ENCODE peak calls at places on chromosomes 6 and 20, in four cellular contexts. O is cardiac fibroblast, H is A549, R is tibial artery. J is an unnamed sample.

GRCh38 chr20:25085756-25086495 is 4.0 kb upstream of the VSX1 start:
- DNase-seq in R (no peak), H (no peak), O (no peak), J (no peak)

GRCh38 chr6:153511896-153512496 is 380.9 kb upstream of the RGS17 start:
- DNase-seq in O (peak), H (peak), R (no peak), J (peak)

GRCh38 chr6:32867559-32868256 is 13.7 kb downstream of the PSMB9 start:
- DNase-seq in H (no peak), O (no peak), R (no peak), J (no peak)

GRCh38 chr6:37827603-37828265 is 8.2 kb downstream of the ZFAND3 start:
- DNase-seq in H (no peak), R (no peak), O (no peak), J (no peak)

GRCh38 chr6:137749595-137750215 is 117.4 kb upstream of the TNFAIP3 start:
- DNase-seq in R (no peak), H (no peak), O (peak), J (no peak)

GRCh38 chr6:11368760-11369159 is 136.3 kb upstream of the NEDD9 start:
- DNase-seq in H (no peak), O (peak), R (no peak), J (no peak)

GRCh38 chr20:19523191-19523590 is 234.9 kb upstream of the RIN2 start:
- DNase-seq in O (no peak), R (no peak), H (no peak), J (no peak)

GRCh38 chr20:13200767-13201500 is 20.1 kb upstream of the ISM1 start:
- DNase-seq in H (no peak), R (no peak), O (no peak), J (no peak)

GRCh38 chr20:59017493-59018231 is 1.6 kb upstream of the TUBB1 start:
- DNase-seq in O (no peak), R (no peak), H (no peak), J (no peak)

GRCh38 chr20:58048096-58048702 is 180.3 kb downstream of the ANKRD60 start:
- DNase-seq in O (peak), R (no peak), H (peak), J (peak)

GRCh38 chr6:140043357-140043756 is 668.9 kb upstream of the CITED2 start:
- DNase-seq in R (no peak), O (peak), H (peak), J (peak)

GRCh38 chr20:25000268-25000801 is 7.8 kb upstream of the APMAP start:
- DNase-seq in O (peak), R (peak), H (peak), J (no peak)

GRCh38 chr20:55415567-55416142 is 589.7 kb downstream of the CBLN4 start:
- DNase-seq in R (no peak), O (peak), H (peak), J (no peak)

DNA sequence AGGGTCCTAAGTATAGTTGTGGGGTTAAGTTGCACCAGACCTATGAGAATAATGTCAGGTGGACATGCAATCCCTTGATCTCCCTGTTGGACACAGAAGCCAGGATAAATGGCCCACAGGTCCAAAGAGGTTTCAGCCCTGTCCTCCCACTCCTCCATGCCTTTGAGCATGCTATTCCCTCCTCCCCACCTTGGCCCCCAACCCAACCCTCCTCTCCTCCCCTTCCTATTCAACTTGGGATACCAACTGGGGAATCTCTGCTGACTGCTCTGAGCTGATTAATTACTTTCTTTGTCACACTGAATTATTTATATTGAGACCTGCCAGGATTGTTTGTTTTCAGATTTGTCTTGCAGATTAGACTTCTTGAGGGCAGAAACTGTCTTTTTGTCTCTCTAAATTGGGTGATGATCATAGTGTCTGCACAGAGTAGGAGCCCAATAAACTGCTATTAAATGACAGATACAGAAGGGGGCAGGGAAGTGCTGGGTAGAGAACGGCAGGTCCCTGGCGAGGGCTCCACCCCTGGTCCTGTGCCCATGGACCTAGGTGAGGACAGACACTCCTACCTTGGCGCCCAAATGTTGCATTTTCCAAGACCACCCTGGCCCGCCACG is 120.9 kb downstream of the UNC5CL start:
- DNase-seq in R (no peak), H (no peak), O (no peak), J (no peak)
- TF ChIP-seq CTCF in R (no peak), H (no peak), O (no peak), J (no peak)

DNA sequence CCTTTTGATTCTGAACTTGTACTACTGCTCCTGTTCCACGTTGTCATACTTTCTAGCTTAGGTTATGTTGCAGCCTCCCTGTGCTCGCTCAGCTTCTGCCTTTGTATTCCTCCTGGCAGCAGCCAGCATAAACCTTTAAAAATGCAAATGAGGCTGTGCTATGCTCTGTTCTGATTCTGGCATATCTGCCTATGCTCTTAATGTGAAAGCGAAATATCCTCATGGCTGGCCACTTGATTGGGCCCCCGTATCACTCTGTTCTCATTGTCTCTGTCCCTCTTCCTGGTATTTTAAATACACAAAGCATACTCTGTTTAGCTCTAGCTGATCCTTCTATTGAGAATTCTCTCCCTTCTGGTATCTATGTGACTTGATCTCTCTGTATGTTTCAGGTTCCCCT is 139.0 kb downstream of the JARID2 start:
- DNase-seq in R (no peak), O (no peak), H (no peak), J (no peak)
- H3K4me3 ChIP-seq in R (no peak), O (no peak), H (no peak), J (no peak)

GRCh38 chr6:143258945-143259344 is 191.6 kb downstream of the ADAT2 start:
- DNase-seq in R (no peak), O (no peak), H (no peak), J (no peak)
- TF ChIP-seq CTCF in R (no peak), O (no peak), H (no peak), J (no peak)

GRCh38 chr6:138832182-138832581 is 36.3 kb downstream of the ECT2L start:
- DNase-seq in O (no peak), H (no peak), R (no peak), J (no peak)

GRCh38 chr6:138833819-138834539 is 38.1 kb downstream of the ECT2L start:
- DNase-seq in O (no peak), R (no peak), H (no peak), J (no peak)

GRCh38 chr6:138837246-138837645 is 41.4 kb downstream of the ECT2L start:
- DNase-seq in H (no peak), O (no peak), R (no peak), J (no peak)
- H3K4me3 ChIP-seq in H (no peak), O (no peak), R (no peak), J (no peak)

GRCh38 chr6:85923013-85923430 is 280.3 kb upstream of the SYNCRIP start:
- DNase-seq in H (peak), R (no peak), O (peak), J (peak)
- TF ChIP-seq CTCF in H (peak), R (peak), O (peak), J (peak)

GRCh38 chr6:16712931-16713484 is 48.3 kb downstream of the ATXN1 start:
- DNase-seq in O (peak), R (no peak), H (peak), J (peak)
- H3K4me3 ChIP-seq in O (peak), R (peak), H (peak), J (no peak)

DNA sequence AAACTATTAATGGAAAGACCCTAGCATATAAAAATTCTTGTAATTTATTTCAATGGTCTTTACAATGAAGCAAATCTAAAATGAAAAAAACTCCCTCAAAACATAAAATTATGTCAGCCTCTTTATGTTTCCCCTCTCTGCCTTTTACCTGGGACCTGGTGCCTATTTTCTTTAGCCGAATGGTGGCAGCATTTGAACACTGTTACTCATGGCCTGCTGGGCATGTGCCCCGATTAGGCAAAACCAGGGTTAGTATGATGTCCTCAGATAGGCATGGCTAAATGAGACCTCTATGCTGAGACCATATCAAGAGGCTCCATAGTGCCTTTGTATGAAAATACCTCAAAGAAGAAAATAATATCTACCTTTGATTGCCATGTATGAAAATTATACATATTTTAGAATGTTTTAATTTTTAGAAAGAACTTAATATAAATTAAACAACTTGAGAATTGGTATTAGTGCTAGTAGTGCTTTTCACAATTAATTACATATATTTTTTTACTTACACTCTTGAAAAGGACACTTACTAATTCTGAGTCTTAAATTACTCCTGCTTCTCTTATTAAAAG is 22.5 kb upstream of the C6orf58 start:
- DNase-seq in H (peak), O (peak), R (no peak), J (peak)
- TF ChIP-seq CTCF in H (peak), O (peak), R (no peak), J (peak)

GRCh38 chr20:22846829-22847228 is 188.3 kb upstream of the SSTR4 start:
- DNase-seq in R (no peak), O (no peak), H (no peak), J (no peak)
- H3K4me3 ChIP-seq in R (no peak), O (no peak), H (no peak), J (no peak)

J was measured in HFF-Myc.